ENCODE peak calls at places on chromosomes 2 and 18, in seven cellular contexts. G is neural progenitor cell; S is anterior cingulate cortex; B is brain microvascular endothelial cell; E is lower lobe of right lung; J is stimulated activated CD4-positive, alpha-beta T cell treated with anti-CD3 and anti-CD28 coated beads, Interleukin-2, amount 100 ng/mL, for 48 hours; V is activated T-helper 9 cell treated with anti-CD3 and anti-CD28 coated beads, Interleukin-2, amount 50 U/mL, for 16 hours. Q is an unnamed sample.

GRCh38 chr2:145221511-145221910 is 701.6 kb upstream of the ZEB2 start:
- DNase-seq in S (no peak), J (no peak), G (no peak), B (no peak), E (no peak), V (no peak), Q (no peak)

GRCh38 chr2:204913312-204913711 is 368.0 kb downstream of the PARD3B start:
- DNase-seq in J (no peak), S (no peak), B (no peak), V (no peak), G (no peak), E (no peak), Q (no peak)

GRCh38 chr2:127342101-127342500 is 45.7 kb downstream of the MAP3K2 start:
- DNase-seq in J (no peak), B (no peak), E (no peak), S (no peak), V (no peak), G (no peak), Q (no peak)

GRCh38 chr2:180175736-180176135 is 168.6 kb upstream of the CWC22 start:
- DNase-seq in J (no peak), E (no peak), S (no peak), V (no peak), B (no peak), G (no peak), Q (no peak)

GRCh38 chr2:216606551-216607527 is 26.4 kb upstream of the IGFBP2 start:
- DNase-seq in G (peak), S (no peak), E (no peak), B (no peak), V (no peak), J (peak), Q (no peak)

GRCh38 chr2:238552226-238552625 is 125.5 kb downstream of the ASB1 start:
- DNase-seq in E (no peak), G (no peak), S (no peak), V (no peak), J (no peak), B (no peak), Q (no peak)

GRCh38 chr2:190408538-190409271 is 550 bp downstream of the MFSD6 start:
- DNase-seq in B (no peak), J (peak), G (peak), S (peak), V (peak), E (peak), Q (peak)

GRCh38 chr2:142502402-142502801 is 371.6 kb upstream of the LRP1B start:
- DNase-seq in E (no peak), V (no peak), J (no peak), S (no peak), G (no peak), B (no peak), Q (no peak)

GRCh38 chr2:121826036-121826435 is 70.6 kb downstream of the TSN start:
- DNase-seq in G (no peak), E (no peak), J (no peak), S (no peak), V (no peak), B (no peak), Q (no peak)

GRCh38 chr2:158495175-158495574 is 38.4 kb downstream of the PKP4 start:
- DNase-seq in E (no peak), V (no peak), G (no peak), J (no peak), S (no peak), B (peak), Q (no peak)

GRCh38 chr18:49691177-49691608 is 122.1 kb downstream of the ACAA2 start:
- DNase-seq in B (peak), V (no peak), E (no peak), S (no peak), J (no peak), G (no peak), Q (no peak)

GRCh38 chr2:235398321-235398720 is 95.5 kb upstream of the AGAP1 start:
- DNase-seq in S (no peak), E (no peak), B (no peak), J (no peak), G (no peak), V (no peak), Q (no peak)

GRCh38 chr2:173657996-173658717 is 303.5 kb downstream of the CDCA7 start:
- DNase-seq in G (no peak), V (no peak), B (peak), J (no peak), E (no peak), S (no peak), Q (no peak)

GRCh38 chr2:58594175-58594574 is 353.1 kb upstream of the FANCL start:
- DNase-seq in S (no peak), G (peak), V (no peak), E (no peak), J (no peak), B (peak), Q (no peak)

GRCh38 chr2:233816334-233816733 is 38.0 kb downstream of the HJURP start:
- DNase-seq in B (no peak), V (no peak), G (no peak), E (no peak), S (no peak), J (no peak), Q (no peak)

GRCh38 chr18:68983126-68983525 is 185.2 kb downstream of the CCDC102B start:
- DNase-seq in E (no peak), J (no peak), B (no peak), V (no peak), G (no peak), S (no peak), Q (no peak)

GRCh38 chr2:168773719-168774521 is 28.5 kb upstream of the NOSTRIN start:
- DNase-seq in E (peak), G (peak), V (no peak), B (peak), S (no peak), J (peak), Q (no peak)

GRCh38 chr2:98912957-98913915 is 22.8 kb downstream of the CRACDL start:
- DNase-seq in J (no peak), V (no peak), S (no peak), E (no peak), G (no peak), B (no peak), Q (no peak)

GRCh38 chr18:59070181-59070912 is 69.3 kb upstream of the SEC11C start:
- DNase-seq in S (peak), G (peak), V (peak), J (peak), E (peak), B (peak), Q (peak)

GRCh38 chr2:234275515-234275914 is 221.4 kb downstream of the ARL4C start:
- DNase-seq in G (peak), E (no peak), S (no peak), B (no peak), J (no peak), V (no peak), Q (no peak)

GRCh38 chr2:71892896-71893295 is 254.8 kb downstream of the CYP26B1 start:
- DNase-seq in G (no peak), B (no peak), E (no peak), S (no peak), J (no peak), V (no peak), Q (no peak)

GRCh38 chr2:119234021-119235019 is 10.7 kb downstream of the STEAP3 start:
- DNase-seq in S (no peak), B (no peak), E (no peak), J (no peak), G (peak), V (no peak), Q (no peak)